ENCODE peak calls at places on chromosomes 6 and 20, in seven cellular contexts. X is GM12878, P is PC-3, H is psoas muscle, L is lower lobe of right lung, S is neural progenitor cell, G is aorta. N is an unnamed sample. For H3K27me3, the result is how much of the 10 kb centered on the place peaks cover.

GRCh38 chr6:132612449-132613116 is 11.5 kb downstream of the TAAR2 start:
- DNase-seq in H (no peak), X (no peak), P (no peak), G (no peak), S (no peak), L (no peak), N (no peak)

GRCh38 chr6:13248053-13248452 is 80.3 kb downstream of the TBC1D7 start:
- DNase-seq in P (peak), H (no peak), G (no peak), X (no peak), S (peak), L (no peak), N (no peak)

GRCh38 chr20:4730782-4731181 is 9.1 kb downstream of the PRND start:
- DNase-seq in S (peak), G (no peak), L (no peak), P (no peak), X (no peak), H (no peak), N (no peak)

GRCh38 chr6:89120371-89120770 is 2.5 kb upstream of the SRSF12 start:
- DNase-seq in L (no peak), X (no peak), H (no peak), S (no peak), G (no peak), P (peak), N (no peak)

GRCh38 chr6:14550817-14551216 is 433.2 kb downstream of the CD83 start:
- DNase-seq in L (no peak), X (no peak), H (peak), S (no peak), G (no peak), P (no peak), N (peak)

GRCh38 chr6:56933650-56934049 is 21.3 kb upstream of the BEND6 start:
- DNase-seq in G (no peak), P (no peak), X (no peak), S (no peak), H (no peak), L (no peak), N (no peak)

GRCh38 chr20:47561175-47561574 is 59.5 kb downstream of the NCOA3 start:
- DNase-seq in G (no peak), X (no peak), L (no peak), H (no peak), P (no peak), S (no peak), N (no peak)

GRCh38 chr20:49167811-49168507 is 20.2 kb downstream of the STAU1 start:
- DNase-seq in X (no peak), H (no peak), P (no peak), S (no peak), L (no peak), G (no peak), N (peak)

GRCh38 chr20:38725959-38726848 is 1.9 kb downstream of the SLC32A1 start:
- DNase-seq in P (peak), X (no peak), L (no peak), H (no peak), S (peak), G (peak), N (peak)

GRCh38 chr6:90442366-90442765 is 144.5 kb downstream of the MAP3K7 start:
- DNase-seq in L (no peak), X (no peak), G (no peak), P (no peak), H (no peak), S (peak), N (no peak)

GRCh38 chr20:48668451-48668946 is 159.3 kb downstream of the PREX1 start:
- DNase-seq in X (no peak), L (no peak), H (peak), G (no peak), S (no peak), P (no peak), N (peak)

GRCh38 chr20:31839782-31840487 is 5.5 kb downstream of the FOXS1 start:
- DNase-seq in H (no peak), L (no peak), G (no peak), P (no peak), S (no peak), X (no peak), N (no peak)

DNA sequence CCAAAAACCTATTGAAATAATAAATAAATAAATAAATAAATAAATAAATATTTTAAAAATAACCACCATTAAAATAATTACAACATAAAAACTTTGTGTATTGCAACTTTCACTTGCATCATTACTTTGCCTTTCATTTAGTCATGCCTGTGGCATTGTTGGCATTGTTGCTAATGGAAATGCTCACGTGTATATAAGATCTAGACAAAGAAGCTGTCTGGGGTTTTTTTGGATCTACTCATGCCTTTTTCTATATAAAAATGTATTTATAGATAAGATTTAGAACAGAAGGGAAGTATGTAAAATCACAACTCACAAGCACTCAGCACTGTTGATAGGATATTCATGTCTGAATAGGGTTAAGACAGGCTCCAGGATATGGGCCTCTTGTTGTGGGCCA is 27.9 kb downstream of the GFRA4 start:
- DNase-seq in L (no peak), G (no peak), S (no peak), P (no peak), X (no peak), H (no peak), N (no peak)
- H3K27ac ChIP-seq in L (no peak), G (no peak), S (no peak), P (no peak), X (no peak), H (no peak), N (no peak)

DNA sequence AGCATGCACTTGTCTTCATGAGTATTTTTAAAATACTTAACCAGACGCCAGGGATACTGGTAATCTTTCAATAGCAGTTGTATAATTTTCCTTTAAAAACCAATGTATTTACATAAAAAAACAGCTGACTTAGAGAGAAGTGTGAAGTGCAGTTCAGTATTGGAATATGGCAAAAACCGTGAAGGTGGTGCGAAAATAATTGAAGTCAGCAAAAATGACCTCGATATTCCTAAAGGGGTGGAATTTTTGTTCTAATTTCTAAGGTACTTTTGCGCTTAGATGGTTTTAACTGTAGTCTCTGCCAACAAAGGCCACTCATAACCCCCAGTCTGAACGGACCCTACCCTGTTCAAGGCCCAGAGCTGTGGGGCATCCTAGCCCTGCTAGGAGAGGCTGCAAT is 25.3 kb downstream of the GNAS-AS1 start:
- DNase-seq in X (no peak), S (no peak), P (no peak), L (no peak), H (no peak), G (no peak), N (no peak)
- H3K27me3 ChIP-seq in X (under half), S (under half), P (under half), L (under half), H (under half), G (under half), N (under half)

DNA sequence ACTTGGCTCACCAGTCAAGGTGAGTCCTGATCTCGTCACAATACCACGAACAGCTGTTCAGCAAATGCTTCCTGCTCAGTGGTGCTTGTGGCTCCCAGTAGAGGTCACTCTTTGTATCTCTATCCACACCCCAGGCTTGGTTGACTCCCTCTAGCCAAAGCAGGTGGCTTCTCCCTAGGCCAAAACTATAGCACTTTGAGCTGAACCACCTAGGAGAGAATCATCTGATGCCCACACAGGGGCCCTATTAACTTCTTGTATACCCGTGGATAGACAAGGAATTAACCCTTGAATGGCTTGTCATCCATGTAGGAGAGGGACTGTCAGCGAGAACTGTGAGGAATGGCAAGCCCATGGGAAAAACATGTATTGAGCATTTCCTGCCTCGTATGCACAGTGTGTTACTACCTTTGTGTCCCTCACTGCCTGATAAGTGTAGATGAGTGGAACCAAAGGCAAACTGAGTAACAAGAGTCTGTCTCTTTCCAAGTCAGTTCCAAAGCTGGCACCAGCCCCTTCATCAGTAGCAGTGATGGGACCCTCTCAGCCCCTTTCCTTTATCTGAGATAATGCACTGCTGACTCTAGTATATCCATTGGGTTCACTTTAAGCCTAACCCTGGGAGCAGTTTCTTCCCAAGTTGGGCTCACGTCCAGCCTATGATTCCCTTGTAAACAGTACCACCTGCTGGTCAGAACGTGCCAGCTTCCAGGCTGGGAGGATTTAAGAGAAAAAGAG is 42.5 kb downstream of the EIF2S2 start:
- DNase-seq in X (peak), L (peak), S (peak), H (peak), P (peak), G (peak), N (peak)
- H3K27ac ChIP-seq in X (no peak), L (no peak), S (no peak), H (peak), P (no peak), G (no peak), N (no peak)

GRCh38 chr6:30074331-30075093 is 1.1 kb downstream of the RNF39 start:
- DNase-seq in S (peak), L (peak), H (no peak), G (no peak), P (peak), X (no peak), N (no peak)
- H3K27me3 ChIP-seq in S (half or more), L (under half), H (under half), G (under half), P (under half), X (under half), N (half or more)

GRCh38 chr6:35304299-35304698 is 6.7 kb downstream of the DEF6 start:
- DNase-seq in X (no peak), P (no peak), H (no peak), L (no peak), G (no peak), S (no peak), N (no peak)
- H3K27ac ChIP-seq in X (no peak), P (no peak), H (no peak), L (no peak), G (no peak), S (no peak), N (no peak)

GRCh38 chr20:61605283-61605682 is 353.2 kb downstream of the CDH4 start:
- DNase-seq in L (no peak), G (no peak), S (no peak), X (no peak), P (no peak), H (no peak), N (no peak)
- H3K27me3 ChIP-seq in L (under half), G (under half), S (under half), X (under half), P (under half), H (under half), N (under half)

DNA sequence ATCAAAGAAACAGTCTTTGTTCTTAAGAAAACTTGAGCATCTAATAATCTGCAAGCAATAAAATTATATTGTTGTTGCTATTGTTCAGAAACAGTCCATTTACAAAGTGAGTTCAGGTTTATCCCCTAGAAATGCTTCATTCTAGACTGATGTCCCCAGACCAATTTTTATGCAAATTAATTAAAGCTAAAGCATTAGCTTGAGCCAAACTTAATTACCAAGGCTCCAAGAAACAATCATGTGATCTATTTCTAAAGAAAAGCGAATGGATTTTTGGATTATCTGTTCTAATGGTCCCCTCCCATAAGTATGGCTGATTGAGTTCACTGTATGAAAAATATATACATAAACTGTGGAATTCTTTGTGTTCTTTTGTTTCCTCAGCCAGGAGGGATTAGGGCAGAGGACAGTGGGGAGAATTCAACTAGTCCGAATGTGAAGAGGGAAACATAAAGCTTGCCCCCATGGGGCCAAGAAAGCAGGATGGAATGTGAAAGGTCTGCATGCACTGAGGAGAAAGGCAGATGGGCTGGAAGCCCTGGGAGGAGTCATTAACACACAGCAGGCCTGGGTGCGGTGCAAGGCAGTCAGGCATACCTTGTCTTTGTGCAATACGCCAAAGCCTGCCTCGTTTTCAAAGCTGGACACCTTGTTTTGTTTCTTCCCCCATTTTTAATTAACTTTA is 597.1 kb downstream of the KIF16B start:
- DNase-seq in P (no peak), S (peak), X (no peak), L (no peak), H (no peak), G (no peak), N (no peak)
- H3K27ac ChIP-seq in P (no peak), S (peak), X (no peak), L (no peak), H (no peak), G (no peak), N (no peak)

GRCh38 chr20:46307999-46308257 is 370 bp downstream of the CDH22 start:
- DNase-seq in G (no peak), H (no peak), L (no peak), P (no peak), X (no peak), S (no peak), N (no peak)
- H3K27me3 ChIP-seq in G (under half), H (under half), L (half or more), P (half or more), X (under half), S (half or more), N (under half)

GRCh38 chr20:25252686-25253421 is 5.0 kb downstream of the PYGB start:
- DNase-seq in L (no peak), S (no peak), G (no peak), H (no peak), X (no peak), P (peak), N (no peak)

GRCh38 chr20:25254986-25255680 is 7.2 kb downstream of the PYGB start:
- DNase-seq in P (no peak), G (peak), H (no peak), S (no peak), X (no peak), L (peak), N (peak)

GRCh38 chr20:25256226-25256859 is 8.5 kb downstream of the PYGB start:
- DNase-seq in S (no peak), H (no peak), L (no peak), X (no peak), P (no peak), G (no peak), N (no peak)

GRCh38 chr20:25253606-25254275 is 5.9 kb downstream of the PYGB start:
- DNase-seq in L (no peak), P (no peak), G (no peak), S (no peak), X (no peak), H (no peak), N (no peak)

DNA sequence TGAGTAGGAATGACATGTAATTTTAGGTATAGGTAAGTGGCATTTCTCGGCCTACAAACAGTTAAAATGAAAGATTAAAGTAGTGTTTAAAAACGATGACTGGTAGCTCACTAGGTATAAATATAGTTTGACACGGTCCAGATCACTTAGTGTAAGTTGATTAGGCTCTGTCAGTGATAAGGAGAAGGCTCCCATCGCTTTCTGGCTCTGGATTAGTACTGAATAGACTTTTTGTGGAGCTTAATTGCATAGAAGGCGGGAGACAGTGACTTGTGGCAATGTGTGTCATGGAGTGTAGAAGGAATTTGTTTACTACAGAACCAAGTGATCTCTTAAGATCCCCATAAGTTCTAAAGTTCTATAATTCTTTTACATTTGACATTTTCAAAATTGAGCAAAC is 6.7 kb downstream of the PYGB start:
- DNase-seq in G (no peak), L (no peak), X (no peak), S (peak), P (no peak), H (no peak), N (no peak)
- H3K27ac ChIP-seq in G (no peak), L (peak), X (no peak), S (peak), P (no peak), H (no peak), N (peak)

DNA sequence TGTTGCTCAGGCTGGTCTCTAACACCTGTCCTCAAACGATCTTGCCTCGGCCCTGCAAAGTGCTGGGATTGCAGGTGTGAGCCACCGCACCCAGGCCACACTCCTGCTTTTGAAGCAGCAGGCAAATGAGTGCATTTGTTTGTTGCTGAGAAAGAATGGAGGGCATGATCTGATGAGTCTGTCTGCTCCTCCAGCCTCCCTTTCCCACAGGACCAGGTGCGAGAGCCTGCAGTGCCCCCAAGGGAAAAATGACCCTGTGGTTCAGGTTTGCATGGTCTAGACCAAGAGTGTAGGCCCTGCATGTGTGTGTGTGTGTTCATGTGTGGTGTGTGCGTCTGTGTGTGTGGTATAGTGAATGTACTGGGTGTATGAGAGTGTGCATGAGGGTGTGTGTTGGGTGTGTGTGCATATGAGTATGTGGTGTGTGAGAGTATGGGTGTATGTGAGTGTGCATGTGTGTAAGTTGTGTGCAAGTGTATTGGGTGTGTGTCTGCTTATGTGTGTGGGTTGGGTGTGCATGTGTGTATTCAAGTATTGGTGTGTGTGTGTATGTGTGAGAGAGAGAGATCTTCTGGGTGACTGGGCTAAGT is 22.8 kb upstream of the FOXC1 start:
- DNase-seq in L (no peak), X (no peak), P (no peak), G (no peak), H (no peak), S (no peak), N (no peak)
- H3K27me3 ChIP-seq in L (under half), X (under half), P (under half), G (under half), H (under half), S (under half), N (under half)

N was measured in heart left ventricle.